ENCODE peak calls at places on chromosomes 2 and 18, in six cellular contexts. S, B, H, Q, L and E are unnamed samples.

GRCh38 chr2:172783091-172783898 is 47.6 kb downstream of the RAPGEF4 start:
- DNase-seq in S (peak), B (no peak), H (no peak), Q (no peak), L (peak), E (no peak)

GRCh38 chr2:240467659-240468299 is 32.3 kb downstream of the GPC1 start:
- DNase-seq in S (no peak), B (peak), H (no peak), Q (no peak), L (no peak), E (no peak)

GRCh38 chr2:217430916-217431576 is 571.2 kb upstream of the TNP1 start:
- DNase-seq in S (no peak), B (no peak), H (no peak), Q (no peak), L (no peak), E (no peak)

GRCh38 chr2:67548317-67549095 is 151.4 kb downstream of the ETAA1 start:
- DNase-seq in S (peak), B (no peak), H (no peak), Q (no peak), L (no peak), E (no peak)

GRCh38 chr2:10920764-10921468 is 9.2 kb downstream of the KCNF1 start:
- DNase-seq in S (no peak), B (no peak), H (no peak), Q (no peak), L (no peak), E (no peak)

GRCh38 chr2:75603477-75603876 is 42.7 kb upstream of the EVA1A start:
- DNase-seq in S (no peak), B (no peak), H (no peak), Q (no peak), L (no peak), E (no peak)

GRCh38 chr2:20576598-20577115 is 74.2 kb downstream of the HS1BP3 start:
- DNase-seq in S (no peak), B (no peak), H (peak), Q (peak), L (peak), E (no peak)

GRCh38 chr2:238140721-238141540 is 2.5 kb downstream of the KLHL30 start:
- DNase-seq in S (no peak), B (no peak), H (no peak), Q (no peak), L (no peak), E (no peak)

GRCh38 chr2:8506771-8507170 is 175.1 kb upstream of the ID2 start:
- DNase-seq in S (no peak), B (no peak), H (no peak), Q (no peak), L (no peak), E (no peak)

DNA sequence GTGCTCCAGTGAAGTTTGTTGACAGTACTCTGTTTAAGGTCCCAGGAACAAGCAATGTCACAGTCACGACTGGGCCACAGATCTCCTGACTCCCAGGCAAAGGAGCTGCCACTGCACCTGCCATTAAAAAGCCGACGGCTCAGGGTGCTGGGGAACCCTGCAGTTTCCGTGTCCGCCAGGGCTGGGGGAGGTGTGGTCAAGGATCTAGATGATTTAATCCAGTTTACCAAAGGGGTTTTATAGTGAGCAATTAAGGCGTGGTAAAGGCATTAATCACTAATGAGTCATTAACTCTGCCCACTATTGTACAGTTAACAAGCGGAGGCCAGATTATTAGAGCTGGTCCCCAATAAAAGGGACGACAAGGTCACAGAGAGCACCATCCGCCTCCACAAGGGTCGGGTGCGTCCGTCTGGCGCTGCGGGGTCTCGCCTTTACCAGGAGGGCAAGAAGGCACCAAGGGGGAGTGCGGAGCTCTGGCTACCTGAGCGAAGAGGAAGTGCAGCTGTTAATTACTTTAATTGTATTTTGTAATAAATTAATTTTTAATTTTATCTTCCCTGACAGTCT is 9.6 kb downstream of the RAX start:
- DNase-seq in S (no peak), B (no peak), H (no peak), Q (no peak), L (no peak), E (no peak)
- TF ChIP-seq EZH2 in S (peak), B (no peak), H (no peak), Q (no peak), L (peak), E (no peak)

GRCh38 chr2:106614511-106615291 is 127.5 kb downstream of the CD8B2 start:
- DNase-seq in S (no peak), B (no peak), H (no peak), Q (no peak), L (no peak), E (no peak)
- TF ChIP-seq POLR2AphosphoS5 in S (no peak), B (no peak), H (no peak), Q (no peak), L (no peak), E (no peak)

GRCh38 chr2:197198890-197199289 is 111.7 kb downstream of the ANKRD44 start:
- DNase-seq in S (no peak), B (no peak), H (peak), Q (peak), L (no peak), E (no peak)
- H3K4me3 ChIP-seq in S (no peak), B (no peak), H (no peak), Q (peak), L (no peak), E (peak)

DNA sequence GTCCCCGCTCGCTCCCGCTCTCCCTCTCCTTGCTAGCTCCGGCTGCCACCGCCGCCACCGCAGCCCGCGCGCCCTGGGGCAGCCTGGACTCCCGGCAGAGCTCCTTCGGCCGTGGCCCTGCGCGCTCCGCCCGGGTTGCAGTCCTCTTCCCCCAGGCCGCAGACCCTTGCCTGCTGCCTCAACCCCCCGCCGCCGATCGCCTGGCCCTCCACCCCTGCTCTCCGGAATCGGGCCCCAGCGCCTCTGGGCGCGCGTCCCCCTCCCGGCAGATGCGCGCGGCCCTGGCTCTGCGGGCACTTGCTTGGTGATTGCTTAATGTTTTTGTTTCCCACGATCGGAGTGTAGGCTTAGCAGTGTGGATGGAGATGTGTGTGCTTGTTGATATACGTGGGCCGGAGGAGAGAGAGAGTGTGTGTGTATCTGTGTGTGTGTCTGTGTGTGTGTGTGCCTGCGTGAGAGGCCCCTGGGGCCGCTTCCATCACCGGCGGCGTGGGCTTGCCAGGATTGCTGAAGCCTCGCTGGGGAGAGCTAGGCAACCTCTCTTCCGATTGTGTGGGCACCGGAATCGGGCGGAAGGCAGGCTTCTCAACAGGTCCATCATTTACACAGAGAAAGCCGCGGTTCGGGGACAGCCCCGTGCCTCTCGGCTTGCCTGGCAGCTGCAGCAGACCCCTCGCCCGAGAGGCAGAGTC is 877 bp downstream of the INHBB start:
- DNase-seq in S (peak), B (peak), H (no peak), Q (no peak), L (peak), E (no peak)
- TF ChIP-seq EZH2 in S (peak), B (peak), H (no peak), Q (no peak), L (peak), E (peak)

DNA sequence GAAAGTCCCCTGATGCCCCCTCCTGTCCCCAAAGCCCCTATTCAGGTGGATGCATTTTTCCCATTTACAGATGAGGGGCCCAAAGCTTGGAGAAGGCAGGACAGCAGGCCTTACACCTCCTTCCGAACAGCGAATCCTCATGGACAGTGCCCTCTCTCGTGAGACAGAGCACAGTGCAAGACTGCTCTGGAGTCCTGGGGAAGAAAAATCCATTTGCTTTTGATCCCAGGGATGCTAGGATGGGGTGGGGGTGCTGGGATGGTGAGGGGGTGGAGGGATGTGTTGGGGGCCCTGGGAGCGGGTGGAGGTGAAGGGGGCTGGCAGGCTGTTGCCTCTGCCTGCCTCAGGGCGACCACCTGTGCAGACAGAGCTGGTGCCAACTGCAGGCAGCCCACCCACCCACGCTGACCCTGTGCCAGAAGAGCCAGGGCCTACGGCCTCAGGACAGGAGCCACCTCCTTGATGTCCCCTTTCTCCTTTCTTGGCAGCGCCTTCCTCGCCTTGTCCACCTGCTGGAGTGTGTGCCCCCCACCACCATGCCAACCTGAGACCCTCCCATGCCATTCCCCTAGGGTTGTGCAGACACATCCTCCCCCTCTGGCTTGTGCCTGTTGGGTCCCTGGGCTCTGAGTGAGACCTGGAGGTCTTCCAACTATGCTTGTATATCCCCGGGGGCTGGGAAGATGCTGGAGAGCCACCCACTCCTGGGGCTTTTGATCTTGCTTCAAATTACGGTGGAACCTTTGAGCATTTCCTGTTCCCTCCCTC is 66.3 kb upstream of the SH3RF3 start:
- DNase-seq in S (peak), B (no peak), H (no peak), Q (no peak), L (no peak), E (no peak)
- TF ChIP-seq POLR2AphosphoS5 in S (no peak), B (no peak), H (no peak), Q (no peak), L (no peak), E (no peak)

DNA sequence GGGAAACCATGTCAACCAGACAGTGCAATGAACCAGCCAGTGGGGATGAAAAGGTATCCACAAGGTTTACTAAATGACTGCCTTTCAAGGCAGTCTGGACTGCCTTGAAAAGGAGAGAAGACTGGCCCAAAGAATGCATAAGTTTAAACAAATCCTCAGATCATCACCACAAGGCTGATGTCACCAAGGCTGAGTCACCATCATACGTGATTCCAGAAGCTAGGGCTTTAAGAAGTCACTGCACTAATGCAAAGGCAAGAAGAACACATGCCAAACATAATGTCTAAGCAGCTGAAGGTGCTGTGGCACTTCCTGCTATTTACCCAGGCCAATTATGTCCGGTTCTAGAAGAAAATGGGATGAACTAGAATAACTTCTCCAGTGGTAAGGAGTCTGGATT is 37.7 kb upstream of the ONECUT2 start:
- DNase-seq in S (no peak), B (no peak), H (peak), Q (no peak), L (no peak), E (no peak)
- H3K4me3 ChIP-seq in S (no peak), B (no peak), H (no peak), Q (no peak), L (no peak), E (no peak)

GRCh38 chr18:47261902-47262301 is 10.4 kb upstream of the SKOR2 start:
- DNase-seq in S (peak), B (peak), H (no peak), Q (no peak), L (no peak), E (no peak)

GRCh38 chr18:47260924-47261701 is 9.7 kb upstream of the SKOR2 start:
- DNase-seq in S (peak), B (peak), H (no peak), Q (no peak), L (no peak), E (no peak)

GRCh38 chr18:47262397-47263196 is 11.1 kb upstream of the SKOR2 start:
- DNase-seq in S (peak), B (peak), H (no peak), Q (no peak), L (no peak), E (no peak)

GRCh38 chr18:47263197-47263827 is 11.9 kb upstream of the SKOR2 start:
- DNase-seq in S (peak), B (peak), H (peak), Q (no peak), L (no peak), E (no peak)

DNA sequence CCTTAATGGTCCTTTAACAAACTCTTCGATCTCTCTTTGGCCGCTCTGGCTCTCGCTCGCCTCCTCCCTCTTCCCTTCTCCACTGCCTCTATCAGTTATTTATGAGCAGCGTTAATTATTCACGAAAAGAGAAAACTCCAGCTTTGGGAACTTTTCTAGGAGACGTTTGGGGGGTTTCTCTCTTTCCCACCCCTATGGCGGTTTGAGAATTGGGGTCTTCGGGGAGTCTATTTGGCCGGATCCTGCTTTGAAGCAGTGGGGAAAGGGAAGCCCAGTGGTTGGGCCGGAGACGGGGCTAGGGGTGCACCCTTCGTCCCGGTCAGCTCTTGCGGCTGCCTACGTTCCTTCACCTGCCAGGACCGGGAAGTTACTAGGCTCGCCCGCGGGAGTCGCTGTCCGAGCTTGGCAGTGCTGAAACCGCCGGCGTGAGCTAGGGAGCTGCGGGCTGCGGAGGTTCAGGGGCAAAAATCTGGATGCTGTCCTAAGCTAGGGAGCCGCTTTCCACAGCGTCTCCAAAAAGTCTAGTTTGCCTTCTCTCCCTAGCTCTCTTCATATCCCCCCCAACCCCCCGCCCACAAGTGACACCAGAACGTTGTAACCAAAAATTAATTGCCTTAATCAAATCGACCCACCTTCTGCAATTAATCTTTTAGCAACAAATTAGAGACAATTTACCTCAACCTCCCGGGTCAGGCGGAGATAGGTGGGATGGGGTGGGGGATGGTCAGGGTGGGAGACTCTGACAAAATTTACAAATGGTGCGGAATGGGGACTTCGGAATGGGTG is 8.9 kb upstream of the SKOR2 start:
- DNase-seq in S (peak), B (peak), H (peak), Q (no peak), L (peak), E (no peak)
- TF ChIP-seq EZH2 in S (peak), B (peak), H (no peak), Q (no peak), L (no peak), E (no peak)

GRCh38 chr2:48512071-48512470 is 17.9 kb upstream of the STON1 start:
- DNase-seq in S (no peak), B (no peak), H (no peak), Q (no peak), L (no peak), E (no peak)

GRCh38 chr2:48515588-48515987 is 14.4 kb upstream of the STON1 start:
- DNase-seq in S (no peak), B (no peak), H (no peak), Q (no peak), L (no peak), E (no peak)

GRCh38 chr2:48514591-48514990 is 15.4 kb upstream of the STON1 start:
- DNase-seq in S (no peak), B (no peak), H (no peak), Q (no peak), L (no peak), E (no peak)

GRCh38 chr2:48510329-48510728 is 19.6 kb upstream of the STON1 start:
- DNase-seq in S (no peak), B (no peak), H (no peak), Q (no peak), L (peak), E (no peak)

DNA sequence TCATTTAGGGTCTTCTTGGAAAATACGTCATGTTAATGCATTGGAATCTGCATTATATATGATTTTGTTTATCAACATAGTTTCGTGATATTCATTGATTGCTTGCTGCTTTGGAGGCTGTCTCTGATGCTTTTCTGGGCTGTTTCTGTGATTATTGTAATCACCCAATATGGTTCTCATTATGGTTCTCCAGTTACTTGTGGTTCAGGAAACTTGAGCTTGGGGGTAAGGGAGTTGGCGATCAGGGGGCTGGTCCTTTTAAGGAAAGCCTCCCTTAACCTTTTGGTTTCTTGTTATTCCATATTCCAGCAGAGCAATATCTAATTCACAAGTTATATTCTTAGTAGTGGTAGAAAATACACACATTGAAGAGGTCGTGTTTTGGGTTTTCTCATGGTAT is 17.4 kb upstream of the STON1 start:
- DNase-seq in S (no peak), B (no peak), H (no peak), Q (no peak), L (no peak), E (no peak)
- TF ChIP-seq POLR2AphosphoS5 in S (no peak), B (no peak), H (no peak), Q (no peak), L (no peak), E (no peak)